ENCODE peak calls at places on chromosomes 13 and 19, in eight cellular contexts. L is Peyer's patch, M is heart left ventricle, C is transverse colon, G is IMR-90, U is ovary, H is gastrocnemius medialis, O is body of pancreas. T is an unnamed sample. For H3K27me3, the result is how much of the 10 kb centered on the place peaks cover.

GRCh38 chr13:105266615-105267014 is 1268.8 kb downstream of the EFNB2 start:
- DNase-seq in L (no peak), G (no peak), U (no peak), C (no peak), O (no peak), H (no peak), M (no peak), T (no peak)

GRCh38 chr13:112859817-112860190 is 109.2 kb upstream of the MCF2L start:
- DNase-seq in H (no peak), M (peak), L (peak), G (peak), O (peak), U (no peak), C (no peak), T (peak)

GRCh38 chr13:99227909-99228688 is 27.4 kb downstream of the UBAC2 start:
- DNase-seq in G (no peak), O (peak), U (no peak), C (no peak), L (no peak), M (no peak), H (peak), T (no peak)

GRCh38 chr19:54190503-54190941 is 586 bp upstream of the TSEN34 start:
- DNase-seq in M (peak), H (peak), G (peak), U (peak), L (peak), O (peak), C (peak), T (peak)

GRCh38 chr13:43127827-43128226 is 104.4 kb downstream of the DNAJC15 start:
- DNase-seq in L (no peak), O (no peak), U (no peak), H (no peak), C (no peak), G (no peak), M (no peak), T (no peak)

GRCh38 chr19:50794074-50794777 is 4.0 kb downstream of the ACP4 start:
- DNase-seq in H (no peak), O (peak), M (no peak), G (no peak), U (no peak), C (peak), L (peak), T (no peak)

GRCh38 chr13:51626749-51627148 is 42.5 kb downstream of the WDFY2 start:
- DNase-seq in O (peak), M (peak), C (no peak), L (no peak), G (no peak), U (no peak), H (no peak), T (no peak)

GRCh38 chr13:110124201-110124600 is 182.8 kb downstream of the COL4A1 start:
- DNase-seq in U (no peak), H (no peak), O (no peak), L (no peak), M (no peak), G (no peak), C (no peak), T (no peak)

GRCh38 chr13:66899955-66900354 is 330.2 kb downstream of the PCDH9 start:
- DNase-seq in L (no peak), O (no peak), C (no peak), G (peak), H (no peak), U (no peak), M (no peak), T (no peak)

GRCh38 chr13:113034451-113035208 is 65.6 kb downstream of the MCF2L start:
- DNase-seq in G (peak), U (peak), O (peak), H (peak), C (peak), L (peak), M (peak), T (no peak)

GRCh38 chr19:22116760-22117159 is 64.5 kb downstream of the ZNF257 start:
- DNase-seq in O (no peak), H (no peak), U (no peak), L (no peak), G (no peak), M (no peak), C (no peak), T (no peak)

GRCh38 chr13:23847545-23847944 is 41.7 kb downstream of the MIPEP start:
- DNase-seq in U (no peak), G (no peak), M (no peak), L (no peak), C (no peak), H (no peak), O (no peak), T (no peak)

GRCh38 chr13:20043207-20043925 is 84.8 kb downstream of the ZMYM2 start:
- DNase-seq in G (no peak), H (no peak), U (no peak), O (no peak), M (no peak), C (no peak), L (no peak), T (no peak)

GRCh38 chr13:109985871-109986270 is 199.5 kb upstream of the IRS2 start:
- DNase-seq in O (no peak), L (no peak), C (no peak), G (peak), M (no peak), U (no peak), H (no peak), T (no peak)

GRCh38 chr13:111304603-111305289 is 15.7 kb upstream of the TEX29 start:
- DNase-seq in L (peak), O (no peak), H (no peak), M (no peak), G (no peak), C (no peak), U (no peak), T (no peak)

GRCh38 chr13:72850959-72851677 is 69.2 kb downstream of the PIBF1 start:
- DNase-seq in H (no peak), G (no peak), C (no peak), O (peak), U (no peak), L (peak), M (no peak), T (no peak)

GRCh38 chr13:94389544-94390351 is 89.7 kb downstream of the DCT start:
- DNase-seq in C (no peak), O (no peak), M (no peak), U (no peak), G (no peak), L (no peak), H (no peak), T (no peak)

GRCh38 chr13:62512194-62513141 is 1096.8 kb upstream of the PCDH20 start:
- DNase-seq in U (no peak), H (no peak), C (peak), G (peak), M (no peak), L (no peak), O (peak), T (no peak)

GRCh38 chr19:52094526-52094925 is 1.0 kb downstream of the ZNF841 start:
- DNase-seq in H (no peak), O (no peak), G (no peak), U (no peak), L (no peak), M (no peak), C (no peak), T (no peak)

GRCh38 chr19:52099497-52100138 is 4.1 kb upstream of the ZNF841 start:
- DNase-seq in G (no peak), M (no peak), C (no peak), O (no peak), H (no peak), L (no peak), U (no peak), T (no peak)

DNA sequence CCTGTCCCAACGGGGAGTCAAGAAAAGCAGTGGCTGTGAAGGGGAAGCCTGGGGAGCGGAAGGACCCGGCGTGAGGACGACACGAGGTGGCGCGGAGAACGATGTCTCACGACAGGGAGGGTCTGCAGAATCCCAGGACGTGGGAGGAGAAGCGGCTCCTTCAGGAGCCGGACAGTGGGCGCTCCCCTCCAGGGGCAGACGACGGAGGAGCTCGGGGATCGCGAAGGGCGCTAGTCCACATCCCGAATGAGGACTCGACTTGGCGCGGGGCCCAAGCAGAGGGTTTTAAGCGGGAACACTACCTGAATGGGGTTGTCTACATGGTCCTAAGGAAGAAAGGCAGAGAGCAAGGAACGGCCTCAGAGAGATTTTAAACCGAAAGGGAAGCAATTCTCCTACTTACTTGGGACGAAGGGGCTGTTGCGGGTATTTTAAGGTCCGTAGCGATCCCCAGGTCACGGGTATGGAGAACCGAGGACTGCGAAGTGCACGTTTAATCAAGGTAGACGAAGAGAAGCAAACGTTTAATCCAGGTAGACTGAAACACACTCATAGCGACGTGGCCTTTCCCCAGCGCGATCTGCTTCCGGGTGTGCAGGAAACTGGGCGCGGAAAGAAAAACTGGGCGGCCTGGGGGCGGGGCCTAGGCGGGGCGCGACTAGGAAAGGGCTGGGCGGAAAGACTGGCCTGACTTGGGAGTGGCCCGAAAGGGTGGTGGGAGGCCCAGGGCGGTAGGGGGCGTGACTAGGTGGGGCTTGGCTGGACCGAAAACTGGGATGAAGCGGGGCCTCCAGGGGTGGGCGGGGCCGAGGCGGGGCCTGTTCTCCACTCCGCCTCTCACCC is at the start of gene ZNF841:
- DNase-seq in U (peak), G (peak), M (peak), L (peak), O (peak), C (peak), H (peak), T (peak)
- TF ChIP-seq POLR2A in U (peak), G (peak), M (peak), L (no peak), O (peak), C (peak), H (no peak), T (peak)

GRCh38 chr19:7596191-7596937 is 701 bp downstream of the CAMSAP3 start:
- DNase-seq in H (no peak), L (no peak), C (peak), G (no peak), U (no peak), M (no peak), O (no peak), T (no peak)
- H3K4me3 ChIP-seq in H (no peak), L (peak), C (peak), G (no peak), U (peak), M (peak), O (no peak), T (no peak)

GRCh38 chr13:83881031-83881727 is 1.1 kb downstream of the SLITRK1 start:
- DNase-seq in L (no peak), O (no peak), C (no peak), H (no peak), M (no peak), U (no peak), G (no peak), T (no peak)
- H3K27me3 ChIP-seq in L (under half), O (under half), C (under half), H (under half), M (under half), U (under half), G (under half), T (under half)

DNA sequence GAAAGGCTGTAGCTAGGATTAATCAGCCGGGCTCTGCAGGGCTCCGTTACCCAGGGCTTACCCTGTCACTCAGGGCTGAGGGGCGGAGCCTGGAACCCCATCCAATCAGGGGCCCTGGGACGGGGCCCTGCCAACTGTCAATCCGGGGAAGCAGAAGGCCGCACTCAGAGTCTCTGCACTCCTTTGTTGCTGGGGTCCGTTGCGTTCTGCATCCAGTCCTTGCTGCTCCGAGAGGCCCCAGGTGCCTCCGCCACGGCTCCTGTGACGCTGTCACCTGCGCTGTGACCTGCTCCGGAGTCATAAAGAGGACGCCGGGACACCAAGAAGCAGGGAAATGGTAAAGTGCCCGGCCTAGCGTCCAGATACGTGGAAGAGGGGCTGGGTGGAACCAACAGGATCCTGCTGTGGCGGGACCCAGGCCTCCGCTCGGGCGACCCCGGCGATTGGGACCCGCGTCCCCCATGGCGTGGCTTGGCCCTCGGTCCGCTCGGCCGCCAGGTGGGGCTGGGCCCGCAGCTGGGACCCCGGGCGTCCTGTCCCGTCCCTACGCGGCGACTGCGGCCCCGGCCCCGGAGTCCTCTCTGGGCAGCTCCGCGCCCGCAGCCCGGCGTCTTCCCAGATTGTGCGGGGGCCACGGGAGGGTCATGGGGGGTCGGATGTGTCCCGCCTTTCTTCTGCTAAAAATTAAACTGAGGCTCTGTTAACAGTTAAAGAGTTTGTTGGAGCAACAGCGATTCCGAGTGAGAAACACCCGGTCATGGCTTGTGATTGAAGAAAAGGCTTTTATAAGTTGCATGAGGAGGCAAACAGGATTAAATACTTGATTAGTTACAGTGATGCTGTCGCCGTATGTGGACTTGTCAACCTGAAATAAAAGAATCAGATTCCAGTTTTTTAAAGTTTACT is at the start of gene ZNF491:
- DNase-seq in H (peak), O (peak), M (peak), G (peak), U (peak), L (peak), C (peak), T (peak)
- TF ChIP-seq POLR2A in H (peak), O (peak), M (peak), G (peak), U (no peak), L (peak), C (peak), T (peak)

GRCh38 chr19:1929051-1929742 is 11.8 kb upstream of the CSNK1G2 start:
- DNase-seq in M (peak), C (peak), L (peak), H (peak), O (peak), G (peak), U (peak), T (peak)
- H3K4me3 ChIP-seq in M (peak), C (peak), L (peak), H (peak), O (no peak), G (peak), U (peak), T (peak)

DNA sequence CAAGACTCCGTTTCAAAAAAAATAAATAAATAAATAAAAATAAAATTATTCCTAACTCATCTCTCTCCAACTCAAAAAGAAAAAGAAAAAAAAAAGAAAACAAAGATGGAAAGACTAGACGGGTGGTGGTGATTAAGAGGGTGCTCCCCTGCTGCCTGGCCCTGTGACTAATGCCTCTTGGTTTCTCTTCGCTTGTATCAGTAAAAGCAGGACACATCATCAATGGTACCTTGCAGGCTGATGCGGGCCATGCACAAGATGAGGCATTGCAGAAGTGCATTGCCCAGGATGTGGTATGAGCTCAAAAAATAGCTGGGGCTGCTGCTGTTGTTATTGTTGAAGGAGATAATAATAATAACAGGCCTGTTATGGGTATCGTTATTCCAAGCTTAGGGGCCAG is 14.6 kb downstream of the ACER1 start:
- DNase-seq in L (no peak), M (no peak), U (no peak), O (no peak), H (no peak), C (no peak), G (peak), T (no peak)
- H3K27me3 ChIP-seq in L (under half), M (under half), U (under half), O (under half), H (under half), C (under half), G (under half), T (under half)

T was measured in uterus.